ENCODE peak calls at places on chromosome 15, in four cellular contexts. N, T, G and J are unnamed samples. For H3K36me3, the result is how much of the 10 kb centered on the place peaks cover.

GRCh38 chr15:59828871-59829270 is 139.8 kb upstream of the BNIP2 start:
- DNase-seq in N (no peak), T (no peak), G (no peak), J (no peak)

GRCh38 chr15:53910852-53911251 is 67.4 kb upstream of the UNC13C start:
- DNase-seq in G (no peak), N (no peak), T (no peak), J (no peak)

GRCh38 chr15:82971223-82971984 is 14.6 kb upstream of the RAMAC start:
- DNase-seq in N (no peak), T (no peak), G (no peak), J (no peak)

GRCh38 chr15:69478259-69478687 is 25.7 kb downstream of the RPLP1 start:
- DNase-seq in N (peak), T (peak), G (peak), J (no peak)

GRCh38 chr15:49876401-49877038 is 242.5 kb downstream of the ATP8B4 start:
- DNase-seq in G (no peak), T (no peak), N (no peak), J (no peak)

GRCh38 chr15:62985768-62986167 is 56.8 kb upstream of the TPM1 start:
- DNase-seq in G (no peak), N (no peak), T (no peak), J (no peak)

GRCh38 chr15:100098705-100099104 is 243.1 kb downstream of the ADAMTS17 start:
- DNase-seq in N (no peak), T (no peak), G (no peak), J (no peak)

GRCh38 chr15:52649686-52650085 is 29.5 kb downstream of the ATOSA start:
- DNase-seq in T (no peak), N (no peak), G (no peak), J (no peak)

GRCh38 chr15:62248277-62248974 is 83.3 kb upstream of the C2CD4B start:
- DNase-seq in T (no peak), G (no peak), N (no peak), J (no peak)

DNA sequence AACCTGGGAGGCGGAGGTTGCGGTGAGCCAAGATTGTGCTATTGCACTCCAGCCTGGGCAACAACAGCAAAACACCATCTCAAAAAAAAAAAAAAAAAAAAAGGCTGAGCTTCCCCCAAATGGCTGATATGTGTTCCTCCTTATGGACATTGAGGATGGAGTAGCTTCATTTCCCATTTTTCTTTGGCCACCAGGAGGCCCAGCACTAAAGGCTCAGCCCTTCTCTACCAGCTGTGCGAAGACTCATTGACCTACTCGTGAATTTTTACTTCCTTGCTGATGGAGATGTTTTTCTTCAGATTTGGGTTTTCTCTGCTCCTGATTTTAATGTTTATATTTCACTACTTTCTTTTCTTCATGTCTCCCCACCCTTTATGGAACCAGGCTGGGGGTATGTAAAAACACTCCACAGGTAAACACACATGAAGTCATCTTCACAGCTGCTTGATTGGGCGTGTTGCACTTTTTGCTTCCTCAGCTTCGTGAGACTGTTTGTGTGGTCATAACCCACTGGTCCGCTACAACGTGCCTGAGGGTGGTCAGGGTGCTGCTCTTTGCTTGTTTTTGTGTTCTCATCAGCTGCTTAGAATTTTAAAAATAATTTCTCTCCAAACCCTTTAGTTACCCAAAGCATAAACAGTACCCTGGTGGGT is 13.5 kb downstream of the SEMA4B start:
- DNase-seq in G (no peak), T (no peak), N (no peak), J (no peak)
- TF ChIP-seq CTCF in G (no peak), T (no peak), N (no peak), J (no peak)

DNA sequence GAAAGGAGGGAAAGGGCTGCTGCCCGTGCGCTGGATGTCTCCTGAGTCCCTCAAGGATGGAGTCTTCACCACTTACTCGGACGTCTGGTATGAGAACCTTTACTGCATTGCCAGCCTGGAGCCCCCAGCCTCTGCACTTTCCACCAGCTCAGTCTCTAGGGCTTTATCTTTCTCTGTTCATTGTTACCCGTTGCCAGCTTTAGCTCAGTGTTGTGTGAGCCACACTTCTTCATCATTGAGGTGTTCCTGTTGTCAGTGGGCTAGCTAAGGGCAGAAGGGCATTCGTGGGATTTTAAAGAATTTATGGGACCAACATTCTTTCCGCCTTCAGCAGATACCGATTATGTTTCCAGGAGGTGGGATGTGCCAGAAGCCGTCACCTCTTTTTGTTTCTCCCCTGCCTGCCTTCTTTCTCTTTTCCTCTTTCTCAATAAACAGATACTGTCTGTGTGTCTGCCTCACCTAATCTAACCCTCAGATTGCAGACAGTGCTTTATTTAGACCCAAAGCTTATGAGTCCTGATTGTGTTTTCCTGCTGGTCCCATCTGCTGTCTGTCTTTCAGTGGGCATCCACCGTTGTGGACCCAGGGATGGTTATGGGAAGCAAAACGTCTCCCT is 64.5 kb downstream of the PGPEP1L start:
- DNase-seq in G (no peak), T (no peak), N (no peak), J (no peak)
- H3K36me3 ChIP-seq in G (under half), T (under half), N (under half), J (half or more)

DNA sequence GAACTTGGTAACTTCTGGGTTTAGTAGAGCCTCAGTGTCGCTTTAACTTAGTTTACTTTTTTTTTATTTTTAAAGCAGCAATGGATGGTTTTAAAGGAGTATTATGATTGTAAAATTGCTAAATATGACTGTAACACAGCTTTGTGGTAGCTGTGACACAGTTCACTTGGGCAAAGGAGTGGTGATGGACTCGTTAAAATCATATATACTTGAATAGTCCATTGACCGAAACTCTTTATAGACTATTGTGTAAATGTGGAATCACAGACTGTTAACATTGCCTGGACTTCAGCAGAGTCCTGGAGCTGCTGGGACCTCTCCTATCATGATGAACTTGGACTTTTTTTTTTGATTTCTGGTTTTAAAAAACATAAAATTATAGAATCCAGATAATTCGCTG is 11.2 kb upstream of the ITPKA start:
- DNase-seq in N (no peak), T (no peak), G (no peak), J (no peak)
- TF ChIP-seq CTCF in N (no peak), T (no peak), G (no peak), J (no peak)

DNA sequence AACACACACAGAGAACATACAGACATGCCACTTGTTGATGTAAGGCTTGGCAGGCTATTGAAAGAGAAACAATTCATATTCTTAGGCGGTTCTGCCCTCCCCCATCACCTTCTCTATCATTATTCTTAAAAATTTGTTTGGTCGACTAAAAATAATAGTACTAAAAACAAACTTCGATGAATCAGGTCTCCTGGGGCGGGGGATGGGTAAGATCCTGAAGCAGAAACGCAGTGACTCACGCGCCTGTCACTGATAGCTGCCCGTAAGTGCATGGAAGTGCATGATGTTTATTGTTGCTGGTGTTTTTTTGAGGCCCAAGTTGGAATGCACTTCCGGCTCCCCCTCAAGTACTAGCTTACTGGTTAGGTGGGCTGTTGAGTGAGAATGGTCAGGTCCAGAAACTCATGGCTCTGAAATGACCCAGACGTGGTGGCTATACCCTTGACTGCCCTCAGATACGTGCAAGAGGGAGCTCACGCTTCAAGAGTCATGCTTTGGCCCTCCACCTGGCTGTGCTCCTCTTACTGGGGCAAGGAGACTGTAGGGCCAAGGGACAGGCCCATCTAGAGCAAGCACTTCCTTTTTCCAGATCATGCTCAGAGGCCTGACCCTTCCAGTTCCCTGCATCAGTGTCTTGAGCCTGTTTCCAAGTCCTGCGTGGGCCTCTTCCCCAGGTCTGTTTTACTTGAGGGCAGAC is 10.9 kb downstream of the SMAD3 start:
- DNase-seq in G (no peak), N (peak), T (no peak), J (no peak)
- H3K36me3 ChIP-seq in G (under half), N (under half), T (under half), J (under half)

GRCh38 chr15:31974154-31974794 is 56.0 kb upstream of the CHRNA7 start:
- DNase-seq in N (no peak), T (no peak), G (no peak), J (no peak)

GRCh38 chr15:31974855-31975421 is 55.4 kb upstream of the CHRNA7 start:
- DNase-seq in T (no peak), N (no peak), G (no peak), J (no peak)

GRCh38 chr15:31977138-31977537 is 53.2 kb upstream of the CHRNA7 start:
- DNase-seq in T (no peak), N (no peak), G (no peak), J (no peak)

GRCh38 chr15:31977812-31978662 is 52.3 kb upstream of the CHRNA7 start:
- DNase-seq in N (no peak), T (peak), G (peak), J (peak)

GRCh38 chr15:31975446-31976229 is 54.7 kb upstream of the CHRNA7 start:
- DNase-seq in N (no peak), G (peak), T (no peak), J (no peak)
- TF ChIP-seq CTCF in N (no peak), G (no peak), T (no peak), J (no peak)

DNA sequence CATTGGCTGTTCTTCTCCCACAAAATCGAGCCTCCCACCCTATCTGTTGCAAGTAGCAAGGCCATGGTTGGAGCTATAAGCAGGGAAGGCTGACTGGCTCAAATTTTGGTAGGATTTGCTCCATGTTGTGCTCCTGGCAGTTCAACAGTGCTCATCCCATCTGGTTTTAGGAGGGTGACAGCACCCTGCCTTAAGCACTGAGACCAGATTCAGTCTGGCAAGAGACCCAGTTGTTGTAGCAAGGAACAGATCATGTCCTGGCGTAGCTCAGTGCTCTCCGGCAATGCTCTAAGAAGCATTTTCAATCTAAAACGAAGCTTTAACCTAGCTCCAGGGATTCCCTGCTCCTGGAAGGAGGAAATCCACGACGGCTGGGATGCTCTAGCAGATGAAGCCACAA is 91.2 kb downstream of the RGMA start:
- DNase-seq in T (no peak), G (no peak), N (no peak), J (no peak)
- H3K36me3 ChIP-seq in T (under half), G (under half), N (under half), J (half or more)

DNA sequence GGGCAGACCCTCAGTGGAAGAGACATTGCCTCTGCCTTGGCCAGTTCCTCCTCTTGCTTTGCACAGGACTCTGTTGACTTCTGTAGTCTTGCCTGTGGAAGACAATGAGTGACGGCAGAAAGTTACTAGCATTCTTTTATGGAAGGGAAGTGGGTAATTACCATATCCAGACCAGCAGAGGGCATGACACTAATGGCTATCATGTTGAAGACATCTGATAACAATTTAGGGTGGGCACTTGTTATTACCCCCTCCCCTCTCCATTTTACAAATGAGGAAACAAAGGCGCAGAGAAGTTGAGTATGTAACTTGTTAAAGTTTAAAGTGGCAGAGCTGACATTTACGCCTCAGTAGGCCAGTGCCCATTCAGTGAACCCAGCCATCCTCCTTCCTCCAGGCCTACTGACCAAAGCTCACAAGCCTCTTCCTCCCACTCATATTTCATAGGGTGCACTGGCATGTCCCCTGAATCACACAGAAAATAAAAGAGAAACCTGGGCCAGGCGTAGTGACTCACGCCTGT is 48.2 kb upstream of the FMN1 start:
- DNase-seq in G (no peak), N (no peak), T (no peak), J (no peak)
- TF ChIP-seq CTCF in G (peak), N (peak), T (peak), J (no peak)